ENCODE peak calls at places on chromosomes 3 and 15, in eight cellular contexts. C, Z, M, N, W, I, P and J are unnamed samples.

GRCh38 chr3:150147776-150148175 is 177.1 kb upstream of the PFN2 start:
- DNase-seq in C (no peak), Z (peak; percentile 86), M (no peak), N (peak; percentile 91), W (no peak), I (peak; percentile 91), P (peak; percentile 80), J (no peak)

GRCh38 chr15:74780983-74781672 is 752 bp upstream of the CSK start:
- DNase-seq in C (peak; percentile 69), Z (peak; percentile 30), M (no peak), N (peak; percentile 43), W (peak; percentile 60), I (no peak), P (no peak), J (no peak)

GRCh38 chr3:114846252-114846651 is 300.8 kb downstream of the ZBTB20 start:
- DNase-seq in C (peak; percentile 8), Z (no peak), M (no peak), N (no peak), W (no peak), I (no peak), P (no peak), J (no peak)

GRCh38 chr3:124907957-124908356 is 20.8 kb upstream of the ITGB5 start:
- DNase-seq in C (no peak), Z (no peak), M (no peak), N (no peak), W (peak; percentile 80), I (no peak), P (no peak), J (no peak)

GRCh38 chr3:53155763-53156162 is 5.2 kb upstream of the PRKCD start:
- DNase-seq in C (no peak), Z (no peak), M (no peak), N (no peak), W (no peak), I (no peak), P (no peak), J (no peak)

GRCh38 chr3:195097331-195098255 is 173.4 kb downstream of the XXYLT1 start:
- DNase-seq in C (no peak), Z (no peak), M (no peak), N (no peak), W (no peak), I (no peak), P (no peak), J (no peak)

GRCh38 chr3:150925751-150926201 is 20.5 kb upstream of the MINDY4B start:
- DNase-seq in C (peak; percentile 79), Z (peak; percentile 16), M (no peak), N (peak; percentile 45), W (peak; percentile 94), I (peak; percentile 10), P (no peak), J (no peak)

GRCh38 chr15:29701151-29701550 is 121.1 kb downstream of the TJP1 start:
- DNase-seq in C (no peak), Z (no peak), M (no peak), N (no peak), W (no peak), I (no peak), P (no peak), J (no peak)

GRCh38 chr3:32613183-32613582 is 42.5 kb upstream of the DYNC1LI1 start:
- DNase-seq in C (no peak), Z (peak; percentile 54), M (no peak), N (no peak), W (no peak), I (no peak), P (no peak), J (no peak)

GRCh38 chr15:29538110-29538509 is 268.5 kb upstream of the NSMCE3 start:
- DNase-seq in C (no peak), Z (no peak), M (no peak), N (no peak), W (no peak), I (no peak), P (no peak), J (no peak)

GRCh38 chr3:11447584-11448200 is 175.5 kb downstream of the ATG7 start:
- DNase-seq in C (no peak), Z (no peak), M (no peak), N (no peak), W (peak; percentile 54), I (no peak), P (no peak), J (no peak)

GRCh38 chr15:40471105-40471777 is 457 bp downstream of the CHST14 start:
- DNase-seq in C (peak; percentile 62), Z (no peak), M (no peak), N (no peak), W (peak; percentile 81), I (peak; percentile 22), P (no peak), J (no peak)

GRCh38 chr15:75902129-75902557 is 1.5 kb upstream of the FBXO22 start:
- DNase-seq in C (peak; percentile 94), Z (no peak), M (no peak), N (peak; percentile 15), W (peak; percentile 79), I (no peak), P (no peak), J (no peak)

GRCh38 chr3:56887402-56888025 is 85.8 kb upstream of the ARHGEF3 start:
- DNase-seq in C (no peak), Z (no peak), M (no peak), N (no peak), W (no peak), I (no peak), P (no peak), J (no peak)

DNA sequence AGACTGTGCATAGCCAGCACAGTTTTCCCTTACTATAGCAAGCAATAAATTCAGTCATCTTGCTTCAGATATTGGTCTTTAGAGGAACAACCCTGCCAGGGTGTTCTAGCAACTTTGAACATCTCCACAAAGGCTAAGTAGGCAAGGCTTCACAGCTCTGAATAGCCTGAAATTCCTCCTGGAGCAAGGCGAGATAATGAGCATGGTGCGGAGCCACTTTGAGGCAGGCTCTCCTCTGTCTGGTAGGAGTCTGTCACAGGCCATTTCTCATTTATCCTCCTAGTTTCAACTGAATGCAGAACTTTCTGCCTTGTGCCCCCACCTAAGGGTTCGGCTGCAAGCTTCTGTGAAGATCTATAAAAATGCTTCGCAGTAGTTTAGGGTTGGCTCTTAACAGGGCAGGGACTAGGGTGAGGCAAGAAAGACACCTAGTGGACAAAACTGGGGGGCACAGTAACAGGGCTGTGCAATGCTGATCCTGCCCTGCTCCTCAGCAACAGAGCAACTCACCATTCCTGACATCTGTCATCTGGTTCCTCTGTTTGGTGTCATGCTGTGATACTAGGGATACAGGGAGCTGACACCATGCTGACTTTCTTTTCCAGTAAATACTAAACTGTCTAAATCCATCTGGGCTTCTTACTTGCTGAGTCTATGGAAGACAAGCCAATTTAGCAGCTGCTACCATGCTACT is 16.6 kb upstream of the EHHADH start:
- DNase-seq in C (peak; percentile 43), Z (peak; percentile 24), M (no peak), N (peak; percentile 62), W (peak; percentile 84), I (peak; percentile 26), P (no peak), J (no peak)
- TF ChIP-seq CTCF in C (peak; percentile 64), Z (peak; percentile 54), M (no peak), N (peak; percentile 72), W (peak; percentile 88), I (peak; percentile 67), P (peak; percentile 57), J (peak; percentile 64)

GRCh38 chr15:82804575-82804949 is 1.3 kb downstream of the FSD2 start:
- DNase-seq in C (peak; percentile 77), Z (no peak), M (no peak), N (no peak), W (no peak), I (no peak), P (no peak), J (no peak)

GRCh38 chr15:82803793-82804574 is 1.9 kb downstream of the FSD2 start:
- DNase-seq in C (no peak), Z (peak; percentile 56), M (no peak), N (peak; percentile 30), W (no peak), I (no peak), P (no peak), J (no peak)

GRCh38 chr15:82808634-82809041 is 790 bp upstream of the WHAMM start:
- DNase-seq in C (no peak), Z (no peak), M (no peak), N (no peak), W (no peak), I (no peak), P (no peak), J (no peak)

GRCh38 chr15:82807920-82808633 is 1.4 kb upstream of the WHAMM start:
- DNase-seq in C (no peak), Z (no peak), M (no peak), N (no peak), W (no peak), I (no peak), P (no peak), J (no peak)

DNA sequence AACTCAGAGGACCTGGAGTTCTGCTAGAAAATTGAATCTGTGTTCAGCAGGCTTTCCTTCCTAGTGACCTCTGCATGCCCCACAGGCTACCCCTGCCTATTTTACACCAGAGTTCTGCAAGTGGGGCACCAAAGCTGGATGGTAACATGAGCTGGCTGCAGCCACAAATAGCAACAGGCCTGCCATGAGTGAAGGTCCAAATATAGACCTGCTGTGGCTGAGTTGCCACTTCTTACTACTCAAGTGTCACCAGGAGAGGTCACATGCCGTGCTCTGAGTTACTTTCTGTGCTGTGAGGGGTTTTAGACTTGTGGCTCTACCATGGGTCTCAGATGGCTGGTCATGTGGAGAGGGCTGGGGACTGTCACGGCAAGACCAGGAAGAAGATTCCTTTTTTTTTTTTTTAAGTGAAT is at the start of gene FSD2:
- DNase-seq in C (peak; percentile 97), Z (no peak), M (no peak), N (no peak), W (no peak), I (no peak), P (no peak), J (no peak)
- H3K4me3 ChIP-seq in C (peak within 1 kb of the TSS; percentile 51), Z (no peak within 1 kb of the TSS), M (no peak within 1 kb of the TSS), N (no peak within 1 kb of the TSS), W (no peak within 1 kb of the TSS), I (no peak within 1 kb of the TSS), P (no peak within 1 kb of the TSS), J (no peak within 1 kb of the TSS)

GRCh38 chr3:196632033-196632751 is 7.3 kb upstream of the NRROS start:
- DNase-seq in C (peak; percentile 93), Z (peak; percentile 51), M (peak; percentile 36), N (peak; percentile 65), W (peak; percentile 97), I (peak; percentile 67), P (no peak), J (no peak)
- TF ChIP-seq CTCF in C (peak; percentile 31), Z (no peak), M (peak; percentile 38), N (peak; percentile 20), W (peak; percentile 19), I (peak; percentile 5), P (peak; percentile 41), J (peak; percentile 49)

DNA sequence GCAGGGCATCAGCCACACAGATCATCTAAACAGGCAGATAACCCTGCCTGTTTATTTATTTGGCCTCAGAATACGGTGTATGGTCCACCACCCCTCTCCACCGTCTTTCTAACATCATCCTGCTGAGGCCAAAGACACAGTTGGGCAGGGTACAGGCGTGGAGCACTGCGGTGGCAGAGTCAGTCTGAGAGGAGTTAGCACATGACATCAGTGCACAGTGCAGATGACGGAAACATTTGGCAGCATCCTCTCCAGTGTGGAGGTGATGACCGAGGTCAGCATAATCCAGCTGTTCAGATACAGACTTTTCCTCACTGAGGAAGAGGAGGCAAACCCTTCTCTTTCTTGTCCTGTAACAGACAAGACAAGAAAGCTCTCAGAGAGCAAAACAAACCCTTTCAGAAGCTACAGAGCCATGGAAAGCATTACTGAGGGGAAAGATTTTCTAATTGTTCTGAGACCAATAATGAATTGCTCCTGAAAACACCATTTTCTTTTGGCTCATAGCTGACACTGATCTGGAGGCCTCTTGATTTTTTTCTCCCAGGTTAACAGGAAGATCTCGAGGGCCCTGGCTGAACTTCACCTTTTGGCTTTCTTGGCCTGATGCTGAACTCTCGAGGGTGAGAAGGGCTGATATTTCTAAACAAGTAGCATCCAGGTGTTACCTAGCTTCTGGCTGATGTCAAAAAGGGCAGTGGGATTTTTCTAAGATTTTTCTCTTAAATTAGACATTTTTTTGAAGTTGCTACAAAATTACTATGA is 20.1 kb upstream of the NFKBIZ start:
- DNase-seq in C (no peak), Z (peak; percentile 90), M (peak; percentile 64), N (peak; percentile 76), W (no peak), I (peak; percentile 49), P (no peak), J (no peak)
- H3K4me3 ChIP-seq in C (peak overlapping the region; percentile 32), Z (no peak overlapping the region), M (peak overlapping the region; percentile 66), N (peak overlapping the region; percentile 68), W (no peak overlapping the region), I (peak overlapping the region; percentile 14), P (peak overlapping the region; percentile 67), J (peak overlapping the region; percentile 23)